ENCODE peak calls at places on chromosomes 12 and 14, in seven cellular contexts. P is activated T-helper 1 cell treated with Interleukin-2 at 50 U/mL for 16 hours; U is activated gamma-delta T cell; O is activated CD4-positive, alpha-beta T cell treated with anti-CD3 and anti-CD28 coated beads for 48 hours; Z is Kasumi-1; J is tibial artery; Q is Calu3. H is an unnamed sample.

GRCh38 chr14:69877492-69877891 is 1.7 kb upstream of the SMOC1 start:
- DNase-seq in P (no peak), U (no peak), O (no peak), Z (no peak), J (no peak), Q (no peak), H (peak)

GRCh38 chr14:26199599-26200370 is 398.0 kb downstream of the NOVA1 start:
- DNase-seq in P (no peak), U (no peak), O (no peak), Z (peak), J (no peak), Q (no peak), H (peak)

GRCh38 chr12:4444031-4444430 is 1.6 kb downstream of the FGF6 start:
- DNase-seq in P (no peak), U (no peak), O (no peak), Z (no peak), J (no peak), Q (no peak), H (no peak)

GRCh38 chr12:91339106-91339505 is 156.5 kb upstream of the DCN start:
- DNase-seq in P (no peak), U (no peak), O (no peak), Z (no peak), J (no peak), Q (no peak), H (no peak)

GRCh38 chr12:5785601-5786000 is 159.5 kb downstream of the ANO2 start:
- DNase-seq in P (no peak), U (no peak), O (no peak), Z (no peak), J (no peak), Q (no peak), H (no peak)

GRCh38 chr14:57290753-57291152 is 22.0 kb downstream of the AP5M1 start:
- DNase-seq in P (no peak), U (no peak), O (no peak), Z (no peak), J (no peak), Q (no peak), H (no peak)

GRCh38 chr14:74712499-74713394 is at the start of the genes AREL1 and FCF1:
- DNase-seq in P (peak), U (no peak), O (peak), Z (no peak), J (peak), Q (peak), H (peak)

GRCh38 chr12:116299548-116300150 is 22.2 kb upstream of the MED13L start:
- DNase-seq in P (no peak), U (no peak), O (no peak), Z (no peak), J (no peak), Q (no peak), H (peak)

GRCh38 chr12:16163891-16164290 is 113.6 kb downstream of the SLC15A5 start:
- DNase-seq in P (no peak), U (no peak), O (no peak), Z (no peak), J (no peak), Q (no peak), H (no peak)

GRCh38 chr14:35332517-35333346 is 40.5 kb downstream of the PSMA6 start:
- DNase-seq in P (peak), U (no peak), O (peak), Z (peak), J (no peak), Q (peak), H (peak)

GRCh38 chr14:92400579-92401444 is 77.8 kb downstream of the SLC24A4 start:
- DNase-seq in P (no peak), U (no peak), O (no peak), Z (no peak), J (no peak), Q (no peak), H (no peak)

GRCh38 chr14:100522616-100523021 is 64.6 kb downstream of the BEGAIN start:
- DNase-seq in P (no peak), U (no peak), O (no peak), Z (no peak), J (no peak), Q (no peak), H (peak)

GRCh38 chr12:33581613-33582122 is 142.0 kb upstream of the SYT10 start:
- DNase-seq in P (no peak), U (no peak), O (no peak), Z (no peak), J (no peak), Q (no peak), H (no peak)

GRCh38 chr14:59325906-59326305 is 137.4 kb downstream of the DAAM1 start:
- DNase-seq in P (no peak), U (no peak), O (no peak), Z (no peak), J (peak), Q (no peak), H (no peak)

GRCh38 chr12:56220611-56221232 is 1.0 kb downstream of the RNF41 start:
- DNase-seq in P (no peak), U (no peak), O (no peak), Z (peak), J (no peak), Q (no peak), H (peak)

GRCh38 chr14:69880051-69880487 is 853 bp downstream of the SMOC1 start:
- DNase-seq in P (no peak), U (no peak), O (no peak), Z (no peak), J (no peak), Q (no peak), H (no peak)

GRCh38 chr14:100078997-100079561 is 13.9 kb downstream of the EVL start:
- DNase-seq in P (peak), U (peak), O (peak), Z (peak), J (no peak), Q (no peak), H (peak)

GRCh38 chr12:90510948-90511347 is 444.0 kb downstream of the CCER1 start:
- DNase-seq in P (no peak), U (no peak), O (no peak), Z (no peak), J (no peak), Q (no peak), H (no peak)

GRCh38 chr12:30202521-30203259 is 418.9 kb upstream of the TMTC1 start:
- DNase-seq in P (no peak), U (no peak), O (no peak), Z (no peak), J (no peak), Q (no peak), H (no peak)

GRCh38 chr14:88140874-88141273 is 135.9 kb downstream of the GPR65 start:
- DNase-seq in P (no peak), U (no peak), O (no peak), Z (no peak), J (no peak), Q (no peak), H (no peak)

GRCh38 chr14:67566908-67567307 is 33.2 kb downstream of the PIGH start:
- DNase-seq in P (no peak), U (no peak), O (no peak), Z (no peak), J (no peak), Q (no peak), H (peak)

H was measured in fibroblast of the aortic adventitia.